ENCODE peak calls at places on chromosomes 12 and 14, in ten cellular contexts. P is myocyte, O is HS-5, G is NCI-H1105, M is aorta, Y is ovary, N is RPMI7951, V is hippocampal formation, K is non-pigmented ciliary epithelial cell, D is uterus. L is an unnamed sample.

GRCh38 chr14:28661171-28661772 is 105.3 kb upstream of the FOXG1 start:
- DNase-seq in O (peak), M (no peak), K (peak), V (no peak), Y (no peak), N (peak), D (no peak), P (peak), G (no peak), L (no peak)

GRCh38 chr14:69056389-69056788 is 77.3 kb upstream of the ACTN1 start:
- DNase-seq in P (no peak), D (no peak), N (no peak), Y (no peak), O (no peak), M (no peak), K (no peak), G (peak), V (no peak), L (no peak)

GRCh38 chr14:53515264-53515663 is 362.1 kb upstream of the DDHD1 start:
- DNase-seq in V (no peak), N (no peak), G (no peak), P (no peak), K (no peak), M (no peak), D (no peak), O (no peak), Y (no peak), L (no peak)

GRCh38 chr14:58731465-58732330 is 93.9 kb downstream of the DACT1 start:
- DNase-seq in D (no peak), O (peak), N (peak), P (peak), M (no peak), K (peak), V (no peak), Y (no peak), G (no peak), L (no peak)

GRCh38 chr14:72810201-72810600 is 83.7 kb downstream of the DPF3 start:
- DNase-seq in N (no peak), V (no peak), D (no peak), Y (no peak), G (no peak), M (no peak), P (no peak), O (no peak), K (no peak), L (no peak)

GRCh38 chr14:23076785-23077408 is 18.0 kb downstream of the ACIN1 start:
- DNase-seq in D (no peak), O (no peak), Y (no peak), K (no peak), N (peak), V (no peak), G (no peak), P (peak), M (no peak), L (no peak)

GRCh38 chr12:14756331-14757143 is 46.7 kb downstream of the WBP11 start:
- DNase-seq in O (no peak), G (no peak), N (no peak), M (no peak), K (no peak), D (no peak), P (no peak), Y (peak), V (no peak), L (no peak)

GRCh38 chr14:21090194-21090939 is 8.1 kb downstream of the ZNF219 start:
- DNase-seq in G (no peak), M (peak), Y (no peak), N (no peak), V (no peak), D (no peak), P (no peak), O (no peak), K (no peak), L (no peak)

GRCh38 chr14:26811756-26812305 is 214.0 kb upstream of the NOVA1 start:
- DNase-seq in M (no peak), G (no peak), P (no peak), Y (no peak), N (no peak), D (no peak), K (no peak), O (no peak), V (no peak), L (no peak)

GRCh38 chr12:123106640-123107359 is 44.1 kb downstream of the PITPNM2 start:
- DNase-seq in N (no peak), G (no peak), K (no peak), D (no peak), V (no peak), M (peak), O (no peak), Y (no peak), P (no peak), L (no peak)

GRCh38 chr12:100138048-100138907 is 4.4 kb downstream of the BLTP3B start:
- DNase-seq in G (no peak), M (no peak), V (peak), D (no peak), Y (no peak), N (peak), P (peak), K (no peak), O (no peak), L (no peak)

GRCh38 chr14:68712703-68713370 is 80.0 kb downstream of the ZFP36L1 start:
- DNase-seq in Y (no peak), N (no peak), G (no peak), P (no peak), D (no peak), M (no peak), K (no peak), O (no peak), V (no peak), L (no peak)